ENCODE peak calls at places on chromosomes 3 and 15, in six cellular contexts. N is GM12878, G is upper lobe of left lung, Y is A549, E is HepG2, S is K562. B is an unnamed sample. For H3K4me1 and H3K9me3, the result is how much of the 10 kb centered on the place peaks cover.

GRCh38 chr3:149305376-149305775 is 28.1 kb downstream of the TM4SF18 start:
- ATAC-seq in G (no peak), N (no peak), E (no peak), Y (no peak), S (no peak), B (no peak)

GRCh38 chr3:130250982-130251381 is 94.5 kb upstream of the COL6A5 start:
- ATAC-seq in Y (no peak), S (no peak), G (no peak), N (no peak), E (no peak), B (no peak)

GRCh38 chr3:189355115-189355480 is 183.3 kb downstream of the TPRG1 start:
- ATAC-seq in N (no peak), Y (peak), S (no peak), E (peak), G (no peak), B (no peak)

GRCh38 chr3:161305095-161305991 is 66.0 kb downstream of the SPTSSB start:
- ATAC-seq in S (no peak), Y (no peak), G (peak), E (no peak), N (peak), B (no peak)

GRCh38 chr3:23734481-23734880 is 71.3 kb upstream of the UBE2E1 start:
- ATAC-seq in E (no peak), S (no peak), Y (no peak), N (no peak), G (no peak), B (no peak)

GRCh38 chr15:75410196-75410595 is 41.3 kb downstream of the SIN3A start:
- ATAC-seq in E (no peak), G (no peak), N (no peak), S (no peak), Y (no peak), B (no peak)

GRCh38 chr15:63088532-63089245 is 33.0 kb upstream of the LACTB start:
- ATAC-seq in N (no peak), E (peak), S (no peak), G (peak), Y (no peak), B (no peak)

GRCh38 chr15:101180620-101181307 is 71.1 kb downstream of the CHSY1 start:
- ATAC-seq in G (no peak), E (no peak), N (no peak), Y (no peak), S (no peak), B (no peak)

GRCh38 chr3:128548426-128549282 is 55.7 kb upstream of the GATA2 start:
- ATAC-seq in Y (no peak), S (peak), G (no peak), E (no peak), N (no peak), B (no peak)

GRCh38 chr15:76860201-76860600 is 44.9 kb downstream of the SCAPER start:
- ATAC-seq in S (no peak), Y (no peak), N (no peak), E (no peak), G (no peak), B (no peak)

GRCh38 chr3:136979204-136979603 is 21.4 kb downstream of the IL20RB start:
- ATAC-seq in E (no peak), N (no peak), G (no peak), S (no peak), Y (no peak), B (no peak)

GRCh38 chr15:85022860-85023403 is 41.3 kb downstream of the PDE8A start:
- ATAC-seq in G (no peak), E (no peak), N (no peak), S (peak), Y (no peak), B (no peak)

GRCh38 chr3:186694288-186695032 is 22.7 kb upstream of the KNG1 start:
- ATAC-seq in S (no peak), G (no peak), Y (no peak), N (no peak), E (no peak), B (no peak)

GRCh38 chr3:44568561-44568960 is 13.6 kb downstream of the ZKSCAN7 start:
- ATAC-seq in E (no peak), Y (no peak), G (no peak), S (no peak), N (no peak), B (no peak)

GRCh38 chr3:133475245-133476010 is 75.6 kb downstream of the BFSP2 start:
- ATAC-seq in E (no peak), N (peak), G (no peak), S (no peak), Y (no peak), B (no peak)

GRCh38 chr3:15055019-15055557 is 10.0 kb downstream of the MRPS25 start:
- ATAC-seq in Y (no peak), N (peak), E (no peak), G (no peak), S (no peak), B (no peak)

GRCh38 chr15:71189723-71190122 is 74.5 kb downstream of the THSD4 start:
- ATAC-seq in S (no peak), E (no peak), Y (peak), G (no peak), N (no peak), B (no peak)

GRCh38 chr15:98311566-98312188 is 336.7 kb upstream of the IGF1R start:
- ATAC-seq in E (peak), S (peak), Y (peak), G (peak), N (peak), B (peak)

GRCh38 chr3:119657887-119658702 is 2.3 kb downstream of the POPDC2 start:
- ATAC-seq in N (peak), G (peak), E (no peak), Y (no peak), S (peak), B (no peak)

GRCh38 chr15:35671197-35671596 is 125.2 kb upstream of the DPH6 start:
- ATAC-seq in E (no peak), N (no peak), S (no peak), Y (no peak), G (no peak), B (no peak)

GRCh38 chr15:101158166-101159095 is 93.4 kb downstream of the CHSY1 start:
- ATAC-seq in G (no peak), Y (no peak), N (no peak), S (no peak), E (no peak), B (no peak)

GRCh38 chr15:49506341-49506740 is 83.3 kb downstream of the FGF7 start:
- ATAC-seq in S (no peak), E (no peak), G (no peak), Y (no peak), N (no peak), B (no peak)

GRCh38 chr3:195834675-195835583 is 23.2 kb upstream of the MUC4 start:
- ATAC-seq in S (no peak), G (no peak), N (no peak), Y (no peak), E (no peak), B (no peak)

GRCh38 chr15:56339594-56339993 is 25.6 kb upstream of the TEX9 start:
- ATAC-seq in N (no peak), S (no peak), G (no peak), E (no peak), Y (no peak), B (no peak)

GRCh38 chr3:20478407-20478806 is 292.4 kb upstream of the SGO1 start:
- ATAC-seq in N (no peak), E (no peak), Y (no peak), G (no peak), S (no peak), B (no peak)

DNA sequence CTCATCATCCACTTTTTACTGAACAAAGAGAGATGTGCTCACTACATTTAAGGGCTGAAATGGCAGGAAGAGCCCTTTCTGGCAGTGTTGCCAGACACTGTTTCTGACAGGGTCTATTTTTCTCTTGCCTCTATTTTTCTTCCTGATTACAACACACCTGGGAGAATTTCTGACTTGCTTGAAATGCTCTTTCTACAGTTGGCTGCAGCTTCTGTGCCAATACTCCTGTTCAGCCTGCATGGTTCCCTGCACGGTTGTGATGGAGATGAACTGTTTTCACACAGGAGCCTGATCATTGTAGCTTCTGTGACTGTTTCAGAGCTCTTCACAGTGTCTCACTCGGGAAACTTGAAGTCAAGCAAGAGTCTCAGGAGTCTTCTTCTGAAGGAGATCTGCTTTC is 83.0 kb upstream of the DLG1 start:
- ATAC-seq in S (no peak), G (no peak), E (no peak), Y (no peak), N (no peak), B (no peak)
- H3K4me1 ChIP-seq in S (under half), G (under half), E (under half), Y (under half), N (under half), B (under half)

GRCh38 chr15:24985224-24985623 is 30.4 kb downstream of the SNRPN start:
- ATAC-seq in S (no peak), Y (no peak), E (no peak), N (no peak), G (no peak), B (no peak)

GRCh38 chr15:24986653-24987052 is 31.9 kb downstream of the SNRPN start:
- ATAC-seq in Y (no peak), E (no peak), G (no peak), S (no peak), N (no peak), B (no peak)
- H3K9me3 ChIP-seq in Y (under half), E (half or more), G (under half), S (under half), N (under half), B (under half)

DNA sequence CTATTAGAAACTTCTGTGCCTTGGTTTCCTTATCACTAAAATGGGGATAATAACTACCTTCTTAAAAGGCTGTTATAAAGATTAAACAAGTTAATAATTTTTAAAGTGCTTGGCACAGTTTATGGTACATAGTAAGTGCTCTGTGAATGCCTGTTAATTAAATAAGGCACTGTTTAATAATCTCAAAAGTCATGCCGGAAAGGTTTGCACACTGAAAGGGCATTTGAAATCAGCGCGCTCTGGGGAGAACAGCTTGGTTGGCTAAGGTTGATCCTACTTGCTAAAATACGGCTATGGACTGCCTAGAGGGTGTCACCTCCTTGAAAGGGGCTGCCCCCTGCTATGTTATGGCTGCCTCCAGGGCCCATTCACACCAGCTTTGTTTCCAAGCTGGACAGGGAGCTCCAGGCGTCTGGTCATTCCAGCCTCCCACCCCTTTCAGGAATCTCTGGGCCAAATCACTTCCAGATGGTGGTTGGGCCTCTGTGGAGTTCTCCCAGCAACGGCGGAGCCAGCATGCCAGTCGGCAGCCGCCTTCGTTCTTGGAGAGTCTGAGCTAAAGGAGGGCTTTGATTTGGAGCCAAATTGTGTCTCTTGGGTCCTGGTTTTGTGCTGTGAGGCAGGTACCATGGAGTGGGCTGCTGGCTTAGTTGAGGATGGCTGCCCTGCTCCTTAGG is 5.9 kb downstream of the FLNB start:
- ATAC-seq in G (peak), S (no peak), N (no peak), Y (no peak), E (no peak), B (peak)
- TF ChIP-seq EP300 in G (no peak), S (no peak), N (no peak), Y (no peak), E (no peak), B (no peak)

GRCh38 chr3:55476515-55476914 is 10.6 kb downstream of the WNT5A start:
- ATAC-seq in E (no peak), S (no peak), N (no peak), G (no peak), Y (no peak), B (no peak)
- H3K4me1 ChIP-seq in E (under half), S (under half), N (under half), G (under half), Y (under half), B (under half)

DNA sequence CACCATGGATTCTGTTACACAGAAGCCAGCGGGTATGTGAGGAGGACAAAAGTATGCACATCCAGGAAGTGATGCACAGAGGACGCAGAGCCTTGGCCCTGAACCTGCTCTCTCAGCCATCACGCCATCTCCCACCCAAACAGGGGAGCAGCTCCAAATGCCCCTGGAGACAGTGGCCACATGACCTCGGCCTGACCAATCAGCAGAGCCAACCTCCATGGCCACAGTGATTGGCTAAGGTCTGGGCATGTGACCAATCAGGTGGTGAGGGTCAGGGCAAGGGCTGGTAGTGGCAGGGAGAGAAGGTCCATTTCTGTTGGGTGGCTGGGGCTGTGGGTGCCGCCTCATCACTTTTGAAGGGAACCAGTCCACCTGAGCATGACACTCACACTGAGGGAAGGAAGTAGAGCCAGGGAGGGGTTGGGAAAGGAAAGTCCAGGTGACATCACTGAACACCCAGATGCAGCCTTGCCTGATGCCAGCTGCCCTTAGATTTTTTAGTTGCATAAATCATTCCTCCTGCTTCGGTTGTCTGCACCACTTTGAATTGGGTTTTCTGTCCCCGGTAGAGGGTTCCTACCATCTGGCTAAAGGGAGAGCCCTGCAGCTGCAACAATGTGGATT is 70.3 kb upstream of the IQSEC1 start:
- ATAC-seq in N (no peak), S (peak), Y (no peak), E (no peak), G (no peak), B (no peak)
- H3K9me3 ChIP-seq in N (under half), S (under half), Y (under half), E (under half), G (under half), B (under half)

B was measured in gastroesophageal sphincter.